ENCODE peak calls at places on chromosomes 2 and 18, in seven cellular contexts. One of them, this sample, is unnamed.

GRCh38 chr18:79525556-79526467 is 130.1 kb downstream of the NFATC1 start:
- DNase-seq in mesendoderm: no peak
- DNase-seq in trophoblast cell: no peak
- DNase-seq in neuronal stem cell: no peak
- DNase-seq in H1: no peak
- DNase-seq in IMR-90: no peak
- DNase-seq in mesenchymal stem cell: no peak
- DNase-seq in this sample: peak

GRCh38 chr2:108919571-108920373 is 69.2 kb downstream of the EDAR start:
- DNase-seq in mesendoderm: no peak
- DNase-seq in trophoblast cell: no peak
- DNase-seq in IMR-90: no peak
- DNase-seq in H1: no peak
- DNase-seq in neuronal stem cell: no peak
- DNase-seq in mesenchymal stem cell: no peak
- DNase-seq in this sample: no peak

GRCh38 chr2:67514515-67514914 is 117.4 kb downstream of the ETAA1 start:
- DNase-seq in mesenchymal stem cell: peak
- DNase-seq in IMR-90: peak
- DNase-seq in mesendoderm: no peak
- DNase-seq in trophoblast cell: no peak
- DNase-seq in H1: no peak
- DNase-seq in neuronal stem cell: no peak
- DNase-seq in this sample: no peak

GRCh38 chr18:25814841-25815458 is 275.5 kb downstream of the SS18 start:
- DNase-seq in IMR-90: no peak
- DNase-seq in trophoblast cell: no peak
- DNase-seq in neuronal stem cell: no peak
- DNase-seq in mesendoderm: no peak
- DNase-seq in mesenchymal stem cell: no peak
- DNase-seq in H1: no peak
- DNase-seq in this sample: no peak

GRCh38 chr2:40287201-40287600 is 164.7 kb downstream of the SLC8A1 start:
- DNase-seq in mesendoderm: no peak
- DNase-seq in H1: no peak
- DNase-seq in trophoblast cell: no peak
- DNase-seq in IMR-90: peak
- DNase-seq in neuronal stem cell: no peak
- DNase-seq in mesenchymal stem cell: no peak
- DNase-seq in this sample: no peak

GRCh38 chr2:178928077-178928476 is 120.9 kb upstream of the TTN start:
- DNase-seq in mesenchymal stem cell: no peak
- DNase-seq in mesendoderm: peak
- DNase-seq in IMR-90: no peak
- DNase-seq in neuronal stem cell: no peak
- DNase-seq in trophoblast cell: no peak
- DNase-seq in H1: no peak
- DNase-seq in this sample: no peak

GRCh38 chr18:59388180-59388579 is 29.1 kb upstream of the LMAN1 start:
- DNase-seq in neuronal stem cell: no peak
- DNase-seq in H1: no peak
- DNase-seq in IMR-90: no peak
- DNase-seq in trophoblast cell: no peak
- DNase-seq in mesenchymal stem cell: peak
- DNase-seq in mesendoderm: no peak
- DNase-seq in this sample: no peak

GRCh38 chr2:177692828-177693269 is 300.3 kb downstream of the AGPS start:
- DNase-seq in IMR-90: no peak
- DNase-seq in mesendoderm: peak
- DNase-seq in mesenchymal stem cell: peak
- DNase-seq in H1: no peak
- DNase-seq in neuronal stem cell: no peak
- DNase-seq in trophoblast cell: no peak
- DNase-seq in this sample: no peak

GRCh38 chr2:216992056-216992455 is 132.2 kb upstream of the TNP1 start:
- DNase-seq in IMR-90: no peak
- DNase-seq in H1: no peak
- DNase-seq in mesendoderm: no peak
- DNase-seq in trophoblast cell: no peak
- DNase-seq in neuronal stem cell: no peak
- DNase-seq in mesenchymal stem cell: peak
- DNase-seq in this sample: no peak

GRCh38 chr2:236936446-236936940 is 149.2 kb upstream of the COPS8 start:
- DNase-seq in mesenchymal stem cell: no peak
- DNase-seq in H1: no peak
- DNase-seq in trophoblast cell: no peak
- DNase-seq in IMR-90: no peak
- DNase-seq in mesendoderm: no peak
- DNase-seq in neuronal stem cell: no peak
- DNase-seq in this sample: no peak

GRCh38 chr2:163465440-163465839 is 270.4 kb downstream of the FIGN start:
- DNase-seq in mesenchymal stem cell: peak
- DNase-seq in IMR-90: peak
- DNase-seq in trophoblast cell: no peak
- DNase-seq in mesendoderm: no peak
- DNase-seq in neuronal stem cell: no peak
- DNase-seq in H1: no peak
- DNase-seq in this sample: no peak

GRCh38 chr2:45329045-45329677 is 281.9 kb downstream of the SRBD1 start:
- DNase-seq in mesenchymal stem cell: peak
- DNase-seq in neuronal stem cell: no peak
- DNase-seq in H1: no peak
- DNase-seq in IMR-90: peak
- DNase-seq in trophoblast cell: no peak
- DNase-seq in mesendoderm: peak
- DNase-seq in this sample: peak

GRCh38 chr18:79469309-79469708 is 73.6 kb downstream of the NFATC1 start:
- DNase-seq in trophoblast cell: no peak
- DNase-seq in mesenchymal stem cell: no peak
- DNase-seq in neuronal stem cell: no peak
- DNase-seq in mesendoderm: no peak
- DNase-seq in IMR-90: no peak
- DNase-seq in H1: no peak
- DNase-seq in this sample: no peak

GRCh38 chr2:231819449-231820042 is 33.3 kb downstream of the COPS7B start:
- DNase-seq in IMR-90: no peak
- DNase-seq in neuronal stem cell: no peak
- DNase-seq in mesendoderm: no peak
- DNase-seq in H1: no peak
- DNase-seq in trophoblast cell: no peak
- DNase-seq in mesenchymal stem cell: no peak
- DNase-seq in this sample: no peak

GRCh38 chr2:56130463-56131070 is 53.2 kb upstream of the CCDC85A start:
- DNase-seq in mesenchymal stem cell: peak
- DNase-seq in H1: no peak
- DNase-seq in IMR-90: peak
- DNase-seq in neuronal stem cell: no peak
- DNase-seq in mesendoderm: peak
- DNase-seq in trophoblast cell: no peak
- DNase-seq in this sample: peak

GRCh38 chr2:218777276-218777990 is 4.5 kb upstream of the CYP27A1 start:
- DNase-seq in trophoblast cell: peak
- DNase-seq in mesendoderm: no peak
- DNase-seq in H1: no peak
- DNase-seq in IMR-90: no peak
- DNase-seq in neuronal stem cell: no peak
- DNase-seq in mesenchymal stem cell: no peak
- DNase-seq in this sample: no peak

GRCh38 chr2:7430869-7431641 is 513.8 kb downstream of the RNF144A start:
- DNase-seq in H1: peak
- DNase-seq in mesenchymal stem cell: peak
- DNase-seq in trophoblast cell: peak
- DNase-seq in mesendoderm: peak
- DNase-seq in neuronal stem cell: peak
- DNase-seq in IMR-90: no peak
- DNase-seq in this sample: peak

DNA sequence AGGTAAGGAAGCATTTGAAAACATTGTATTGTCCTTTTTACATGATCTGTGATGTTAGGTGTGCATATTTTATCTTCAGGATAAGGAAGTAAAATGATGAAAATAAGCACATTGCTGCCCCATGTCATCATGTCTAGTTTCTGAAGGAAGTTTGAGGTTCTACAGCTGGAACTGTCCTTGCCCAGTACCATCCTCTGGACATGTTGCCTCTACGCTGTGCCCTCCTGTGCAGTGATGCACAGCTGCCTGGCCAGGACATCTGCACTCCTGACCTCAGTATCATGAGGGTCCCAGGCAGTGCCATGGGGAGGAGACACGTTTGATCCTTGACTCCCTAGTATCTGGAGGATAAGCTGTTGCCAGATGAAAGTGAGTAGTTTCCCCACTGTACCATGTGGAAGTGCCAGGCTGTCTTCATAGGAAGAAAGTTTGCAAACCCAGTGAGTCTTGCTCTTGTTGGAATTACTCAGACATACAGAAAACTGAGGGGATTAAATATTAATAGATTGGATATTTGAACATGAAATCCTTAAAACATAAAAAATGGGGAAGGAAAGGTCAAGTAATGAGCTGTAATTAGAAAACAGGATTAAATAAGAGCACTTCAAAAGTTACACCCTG is 9.5 kb downstream of the ALKAL2 start:
- DNase-seq in trophoblast cell: no peak
- DNase-seq in neuronal stem cell: no peak
- DNase-seq in H1: no peak
- DNase-seq in mesenchymal stem cell: no peak
- DNase-seq in IMR-90: no peak
- DNase-seq in mesendoderm: no peak
- DNase-seq in this sample: no peak
- H3K23ac ChIP-seq in trophoblast cell: no peak
- H3K23ac ChIP-seq in neuronal stem cell: no peak
- H3K23ac ChIP-seq in H1: no peak
- H3K23ac ChIP-seq in mesenchymal stem cell: peak
- H3K23ac ChIP-seq in IMR-90: no peak
- H3K23ac ChIP-seq in mesendoderm: no peak
- H3K23ac ChIP-seq in this sample: no peak

DNA sequence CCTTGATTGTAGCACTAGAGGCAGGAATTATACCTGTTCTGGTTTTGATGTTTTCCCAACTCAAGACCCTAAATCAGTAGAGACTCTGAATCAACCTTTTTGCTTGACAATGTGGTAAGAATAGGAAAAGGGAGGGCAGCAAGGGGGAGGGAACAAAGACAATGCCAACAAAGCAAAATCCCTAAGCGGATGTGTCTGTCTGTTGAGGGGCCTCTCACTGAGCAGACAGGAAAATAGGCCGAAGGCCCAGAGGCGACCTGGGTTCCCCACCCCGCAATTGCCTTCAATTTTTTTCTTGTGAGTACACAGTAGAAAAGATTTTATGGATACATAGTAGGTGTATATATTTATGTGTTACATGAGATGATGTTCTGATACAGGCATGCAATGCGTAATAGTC is 75.6 kb downstream of the MAP4K4 start:
- DNase-seq in IMR-90: no peak
- DNase-seq in neuronal stem cell: no peak
- DNase-seq in mesenchymal stem cell: no peak
- DNase-seq in trophoblast cell: no peak
- DNase-seq in H1: no peak
- DNase-seq in mesendoderm: peak
- DNase-seq in this sample: no peak
- H3K23ac ChIP-seq in IMR-90: no peak
- H3K23ac ChIP-seq in neuronal stem cell: no peak
- H3K23ac ChIP-seq in mesenchymal stem cell: no peak
- H3K23ac ChIP-seq in trophoblast cell: no peak
- H3K23ac ChIP-seq in H1: no peak
- H3K23ac ChIP-seq in mesendoderm: no peak
- H3K23ac ChIP-seq in this sample: no peak

GRCh38 chr2:113283704-113284284 is 5.1 kb upstream of the PAX8 start:
- DNase-seq in IMR-90: peak
- DNase-seq in mesendoderm: peak
- DNase-seq in mesenchymal stem cell: peak
- DNase-seq in neuronal stem cell: no peak
- DNase-seq in H1: no peak
- DNase-seq in trophoblast cell: peak
- DNase-seq in this sample: peak
- H3K23ac ChIP-seq in IMR-90: peak
- H3K23ac ChIP-seq in mesendoderm: no peak
- H3K23ac ChIP-seq in mesenchymal stem cell: no peak
- H3K23ac ChIP-seq in neuronal stem cell: no peak
- H3K23ac ChIP-seq in H1: no peak
- H3K23ac ChIP-seq in trophoblast cell: no peak
- H3K23ac ChIP-seq in this sample: no peak

GRCh38 chr18:55839350-55839749 is 251.4 kb upstream of the TCF4 start:
- DNase-seq in neuronal stem cell: no peak
- DNase-seq in H1: no peak
- DNase-seq in IMR-90: peak
- DNase-seq in trophoblast cell: no peak
- DNase-seq in mesendoderm: no peak
- DNase-seq in mesenchymal stem cell: no peak
- DNase-seq in this sample: no peak
- H3K23ac ChIP-seq in neuronal stem cell: no peak
- H3K23ac ChIP-seq in H1: no peak
- H3K23ac ChIP-seq in IMR-90: no peak
- H3K23ac ChIP-seq in trophoblast cell: no peak
- H3K23ac ChIP-seq in mesendoderm: no peak
- H3K23ac ChIP-seq in mesenchymal stem cell: no peak
- H3K23ac ChIP-seq in this sample: no peak

GRCh38 chr18:23888880-23889279 is 125.7 kb upstream of the TTC39C start:
- DNase-seq in IMR-90: no peak
- DNase-seq in trophoblast cell: no peak
- DNase-seq in neuronal stem cell: no peak
- DNase-seq in mesenchymal stem cell: no peak
- DNase-seq in mesendoderm: no peak
- DNase-seq in H1: no peak
- DNase-seq in this sample: no peak
- H3K23ac ChIP-seq in IMR-90: no peak
- H3K23ac ChIP-seq in trophoblast cell: no peak
- H3K23ac ChIP-seq in neuronal stem cell: no peak
- H3K23ac ChIP-seq in mesenchymal stem cell: no peak
- H3K23ac ChIP-seq in mesendoderm: no peak
- H3K23ac ChIP-seq in H1: no peak
- H3K23ac ChIP-seq in this sample: no peak

DNA sequence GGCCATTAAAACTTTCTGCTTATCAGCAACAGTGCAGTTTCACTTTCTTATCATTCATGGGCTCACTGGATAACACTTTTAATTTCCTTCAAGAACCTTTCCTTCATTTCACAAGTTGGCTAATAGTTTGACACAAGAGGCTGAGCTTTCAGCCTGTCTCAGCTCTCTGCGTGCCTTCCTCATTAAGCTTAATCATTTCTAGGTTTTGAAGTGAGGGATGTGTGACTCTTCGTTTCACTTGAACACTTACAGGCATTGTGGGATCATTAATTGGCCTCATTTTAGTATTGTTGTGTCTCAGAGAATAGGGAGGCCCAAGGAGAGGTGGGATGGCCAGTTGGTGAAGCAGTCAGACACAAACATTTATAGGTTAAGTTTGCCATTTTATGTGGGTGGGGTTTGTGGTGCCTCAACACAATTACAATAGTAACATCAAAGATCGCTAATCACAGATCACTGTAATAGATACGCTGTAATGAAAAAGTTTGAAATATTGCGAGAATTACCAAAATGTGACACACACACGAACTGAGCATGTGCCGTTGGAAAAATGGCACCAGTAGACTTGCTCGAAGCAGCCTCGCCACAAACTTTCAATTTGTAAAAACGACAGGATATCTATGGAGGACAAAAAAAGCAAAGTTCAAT is 129.4 kb downstream of the ZNF236 start:
- DNase-seq in trophoblast cell: no peak
- DNase-seq in mesendoderm: no peak
- DNase-seq in mesenchymal stem cell: no peak
- DNase-seq in IMR-90: no peak
- DNase-seq in H1: no peak
- DNase-seq in neuronal stem cell: no peak
- DNase-seq in this sample: no peak
- H3K23ac ChIP-seq in trophoblast cell: no peak
- H3K23ac ChIP-seq in mesendoderm: no peak
- H3K23ac ChIP-seq in mesenchymal stem cell: no peak
- H3K23ac ChIP-seq in IMR-90: no peak
- H3K23ac ChIP-seq in H1: no peak
- H3K23ac ChIP-seq in neuronal stem cell: no peak
- H3K23ac ChIP-seq in this sample: no peak

This sample was measured in H9.